ENCODE peak calls at places on chromosomes 3 and 15, in four cellular contexts. D, Z, B and J are unnamed samples.

GRCh38 chr15:99511865-99512632 is 53.7 kb upstream of the MEF2A start:
- DNase-seq in D (no peak), Z (no peak), B (peak; percentile 99), J (no peak)

GRCh38 chr3:17551333-17551732 is 191.1 kb downstream of the TBC1D5 start:
- DNase-seq in D (no peak), Z (no peak), B (no peak), J (no peak)

GRCh38 chr3:4757056-4757948 is 221.9 kb upstream of the BHLHE40 start:
- DNase-seq in D (no peak), Z (no peak), B (no peak), J (no peak)

GRCh38 chr3:182621435-182622240 is 171.7 kb upstream of the ATP11B start:
- DNase-seq in D (no peak), Z (no peak), B (no peak), J (no peak)

GRCh38 chr15:93298901-93299300 is 209.9 kb upstream of the RGMA start:
- DNase-seq in D (no peak), Z (no peak), B (no peak), J (no peak)

GRCh38 chr3:87546216-87546615 is 269.8 kb upstream of the POU1F1 start:
- DNase-seq in D (no peak), Z (no peak), B (no peak), J (no peak)

GRCh38 chr15:32723171-32723948 is 5.6 kb downstream of the GREM1 start:
- DNase-seq in D (no peak), Z (no peak), B (peak; percentile 37), J (no peak)

GRCh38 chr3:108664266-108664665 is 74.7 kb downstream of the DZIP3 start:
- DNase-seq in D (no peak), Z (no peak), B (no peak), J (no peak)

GRCh38 chr15:100663066-100663465 is 60.7 kb downstream of the ASB7 start:
- DNase-seq in D (peak; percentile 87), Z (peak; percentile 17), B (no peak), J (no peak)

GRCh38 chr3:134040066-134040465 is 10.3 kb upstream of the SLCO2A1 start:
- DNase-seq in D (no peak), Z (no peak), B (no peak), J (no peak)

GRCh38 chr3:24440764-24441464 is 53.7 kb downstream of the THRB start:
- DNase-seq in D (no peak), Z (no peak), B (no peak), J (no peak)

GRCh38 chr3:35648347-35648746 is 9.0 kb downstream of the ARPP21 start:
- DNase-seq in D (no peak), Z (no peak), B (no peak), J (peak; percentile 1)

GRCh38 chr15:94298359-94298758 is 67.0 kb downstream of the MCTP2 start:
- DNase-seq in D (no peak), Z (no peak), B (no peak), J (no peak)

GRCh38 chr3:43539321-43539720 is 82.5 kb downstream of the ANO10 start:
- DNase-seq in D (no peak), Z (peak; percentile 17), B (no peak), J (no peak)

GRCh38 chr15:63879211-63879610 is 45.5 kb upstream of the HERC1 start:
- DNase-seq in D (no peak), Z (no peak), B (no peak), J (no peak)

GRCh38 chr3:100966807-100967206 is 26.4 kb downstream of the ABI3BP start:
- DNase-seq in D (no peak), Z (no peak), B (no peak), J (no peak)

GRCh38 chr15:93028632-93029612 is 60.1 kb downstream of the RGMA start:
- DNase-seq in D (no peak), Z (no peak), B (no peak), J (peak; percentile 91)

GRCh38 chr3:58350627-58351013 is 17.9 kb downstream of the PXK start:
- DNase-seq in D (no peak), Z (no peak), B (no peak), J (peak; percentile 72)

GRCh38 chr3:107068980-107069379 is 308.3 kb upstream of the CCDC54 start:
- DNase-seq in D (no peak), Z (no peak), B (no peak), J (peak; percentile 83)

GRCh38 chr3:126364731-126365301 is 7.6 kb upstream of the KLF15 start:
- DNase-seq in D (no peak), Z (no peak), B (no peak), J (no peak)

GRCh38 chr3:126370055-126370454 is 12.8 kb upstream of the KLF15 start:
- DNase-seq in D (no peak), Z (no peak), B (no peak), J (no peak)

GRCh38 chr3:126369490-126369889 is 12.3 kb upstream of the KLF15 start:
- DNase-seq in D (no peak), Z (no peak), B (no peak), J (no peak)

GRCh38 chr3:126365351-126366274 is 8.4 kb upstream of the KLF15 start:
- DNase-seq in D (no peak), Z (no peak), B (no peak), J (no peak)

DNA sequence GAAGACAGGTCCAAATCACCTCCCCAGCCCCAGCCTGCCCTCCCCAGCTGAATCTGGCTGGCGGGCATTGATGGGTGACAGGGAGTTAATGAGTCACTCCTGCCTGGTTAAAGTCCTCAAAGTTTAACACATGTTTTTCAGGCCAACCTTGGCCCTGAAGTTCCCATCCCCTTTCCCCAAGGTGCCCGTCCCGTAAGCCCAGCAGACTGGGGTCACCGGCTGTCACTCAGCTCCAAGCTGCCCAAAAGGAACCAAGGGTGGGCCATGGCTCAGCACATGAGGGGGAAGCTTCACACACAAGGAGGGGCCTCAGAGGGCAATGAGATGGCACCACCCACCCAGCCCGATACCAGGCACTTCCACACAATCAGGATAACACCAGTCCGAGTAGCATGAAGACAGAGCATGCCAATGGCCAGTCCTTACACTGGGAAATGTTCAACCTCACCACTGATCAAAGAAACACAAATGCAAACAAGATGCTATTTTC is 10.2 kb upstream of the KLF15 start:
- DNase-seq in D (no peak), Z (no peak), B (no peak), J (no peak)
- TF ChIP-seq RFX5 in D (no peak), Z (no peak), B (no peak), J (no peak)

GRCh38 chr15:40941528-40942336 is 11.5 kb upstream of the CHAC1 start:
- DNase-seq in D (peak; percentile 63), Z (no peak), B (no peak), J (peak; percentile 73)
- TF ChIP-seq POLR2A in D (no peak), Z (no peak), B (peak; percentile 75), J (peak; percentile 75)

GRCh38 chr3:126341755-126342150 is 15.5 kb downstream of the KLF15 start:
- DNase-seq in D (no peak), Z (no peak), B (no peak), J (no peak)

GRCh38 chr3:126340081-126340511 is 17.1 kb downstream of the KLF15 start:
- DNase-seq in D (no peak), Z (no peak), B (no peak), J (no peak)

GRCh38 chr3:126342211-126342610 is 15.0 kb downstream of the KLF15 start:
- DNase-seq in D (no peak), Z (no peak), B (no peak), J (no peak)

GRCh38 chr3:126340596-126340942 is 16.6 kb downstream of the KLF15 start:
- DNase-seq in D (no peak), Z (no peak), B (no peak), J (no peak)

GRCh38 chr3:126340943-126341754 is 16.1 kb downstream of the KLF15 start:
- DNase-seq in D (no peak), Z (no peak), B (no peak), J (no peak)
- TF ChIP-seq RFX5 in D (no peak), Z (no peak), B (no peak), J (no peak)

DNA sequence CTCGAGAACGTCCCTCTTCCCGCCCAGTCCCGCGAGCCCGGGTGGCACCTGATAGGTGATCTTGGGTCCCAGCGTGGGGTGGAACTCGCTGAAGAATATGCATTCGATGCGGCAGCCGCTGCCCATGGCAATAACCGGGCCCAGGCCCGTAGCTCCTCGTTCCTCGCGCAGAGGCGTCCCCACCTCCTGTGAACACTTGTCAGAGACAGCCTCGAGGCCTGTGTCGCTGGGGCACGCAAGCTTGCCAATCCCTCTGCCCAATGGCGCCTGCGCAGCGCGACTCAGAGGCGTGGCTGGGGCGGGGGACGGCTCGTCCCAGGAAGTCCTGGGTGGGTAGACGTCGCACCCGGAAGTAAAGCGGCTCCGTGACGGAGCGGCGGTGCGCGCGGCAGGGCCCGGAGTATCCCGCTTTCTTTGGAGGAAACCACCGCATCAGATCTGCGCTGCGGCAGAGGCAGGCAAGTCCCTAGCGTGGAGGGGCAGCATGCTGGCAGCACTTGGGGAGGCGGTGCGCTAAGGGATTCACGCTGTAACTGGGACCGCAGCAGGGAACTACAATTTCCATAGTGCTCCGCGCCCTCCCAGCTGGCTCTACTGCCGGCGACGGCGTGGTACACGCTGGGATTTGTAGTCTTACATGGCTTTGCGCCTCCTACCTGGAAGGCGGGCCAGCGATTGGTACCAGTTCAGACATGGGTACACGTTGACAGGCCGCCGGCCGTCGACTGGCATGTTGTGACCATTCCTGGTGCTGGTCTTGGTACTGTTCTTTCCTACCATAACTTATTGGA is at the start of the genes CYB561D2 and NPRL2:
- DNase-seq in D (peak; percentile 92), Z (peak; percentile 72), B (peak; percentile 89), J (peak; percentile 90)
- TF ChIP-seq POLR2A in D (peak; percentile 68), Z (no peak), B (peak; percentile 96), J (no peak)

DNA sequence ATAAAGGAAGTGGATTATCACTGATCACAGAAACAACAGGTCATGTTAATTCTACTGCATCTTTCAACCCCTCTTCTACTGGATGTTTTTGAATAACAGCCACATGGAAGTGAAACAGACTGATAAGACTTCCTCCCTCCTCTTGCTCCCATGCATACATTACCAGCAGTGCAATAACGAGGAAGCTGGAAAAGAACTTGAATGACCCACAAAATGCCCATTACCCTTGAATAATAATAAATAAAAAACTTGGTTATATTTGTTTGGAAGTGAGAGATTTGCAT is 51.6 kb downstream of the RARB start:
- DNase-seq in D (no peak), Z (no peak), B (no peak), J (no peak)
- TF ChIP-seq RFX5 in D (no peak), Z (no peak), B (no peak), J (no peak)

GRCh38 chr3:49016414-49017228 is 1.8 kb downstream of the DALRD3 start:
- DNase-seq in D (no peak), Z (no peak), B (no peak), J (no peak)
- TF ChIP-seq POLR2A in D (no peak), Z (no peak), B (no peak), J (no peak)

GRCh38 chr3:170132335-170132734 is 49.2 kb downstream of the PHC3 start:
- DNase-seq in D (no peak), Z (no peak), B (no peak), J (no peak)

GRCh38 chr3:170142373-170142772 is 39.2 kb downstream of the PHC3 start:
- DNase-seq in D (no peak), Z (no peak), B (no peak), J (no peak)

DNA sequence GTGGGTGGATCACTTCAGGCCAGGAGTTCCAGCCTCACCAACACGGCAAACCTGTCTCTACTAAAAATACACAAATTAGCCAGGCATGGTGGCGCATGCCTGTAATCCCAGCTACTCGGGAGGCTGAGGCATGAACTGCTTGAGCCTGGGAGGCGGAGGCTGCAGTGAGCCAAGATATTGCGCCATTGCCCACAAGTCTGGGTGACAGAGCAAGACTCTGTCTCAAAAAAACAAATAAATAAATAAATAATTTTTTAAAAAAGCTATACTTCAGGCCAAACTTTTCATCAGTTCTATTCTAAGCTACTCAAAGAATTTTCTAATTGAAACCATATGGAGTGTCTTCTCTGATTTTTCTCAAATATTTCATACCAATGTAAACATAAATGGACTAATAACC is 43.6 kb downstream of the PHC3 start:
- DNase-seq in D (no peak), Z (no peak), B (no peak), J (no peak)
- TF ChIP-seq RFX5 in D (no peak), Z (no peak), B (no peak), J (no peak)